ENCODE peak calls at places on chromosomes 1 and 21, in eight cellular contexts. E is T-cell; U is frontal cortex; I is immature natural killer cell; A is NCI-H146; R is nucleus accumbens; L is fibroblast of pulmonary artery; M is stimulated activated CD8-positive, alpha-beta memory T cell treated with anti-CD3 and anti-CD28 coated beads, Interleukin-2, amount 100 ng/mL, for 1 hour. T is an unnamed sample.
A peak's percentile ranks its signal among the peaks of the same experiment; 100 is the strongest.

GRCh38 chr21:26115346-26115745 is 55.2 kb downstream of the APP start:
- DNase-seq in E (no peak), U (no peak), I (no peak), A (peak; percentile 94), R (no peak), L (peak; percentile 70), M (no peak), T (no peak)

GRCh38 chr1:228334226-228334935 is 72.3 kb downstream of the TRIM11 start:
- DNase-seq in E (no peak), U (no peak), I (no peak), A (no peak), R (no peak), L (no peak), M (no peak), T (no peak)

GRCh38 chr21:18499761-18500376 is 96.3 kb upstream of the TMPRSS15 start:
- DNase-seq in E (peak; percentile 17), U (no peak), I (peak; percentile 5), A (peak; percentile 14), R (no peak), L (peak; percentile 56), M (no peak), T (no peak)

GRCh38 chr1:167452483-167452882 is 65.8 kb downstream of the CD247 start:
- DNase-seq in E (no peak), U (no peak), I (no peak), A (no peak), R (no peak), L (no peak), M (no peak), T (no peak)

GRCh38 chr1:17287377-17287776 is 20.6 kb upstream of the PADI4 start:
- DNase-seq in E (no peak), U (no peak), I (no peak), A (no peak), R (no peak), L (peak; percentile 78), M (no peak), T (no peak)

GRCh38 chr1:221150996-221151395 is 271.8 kb downstream of the HLX start:
- DNase-seq in E (no peak), U (no peak), I (no peak), A (no peak), R (no peak), L (no peak), M (no peak), T (no peak)

GRCh38 chr1:228004331-228004871 is 2.4 kb upstream of the WNT3A start:
- DNase-seq in E (no peak), U (no peak), I (no peak), A (peak; percentile 32), R (no peak), L (peak; percentile 27), M (no peak), T (no peak)

GRCh38 chr1:7130127-7130526 is 344.9 kb downstream of the CAMTA1 start:
- DNase-seq in E (no peak), U (no peak), I (no peak), A (no peak), R (no peak), L (no peak), M (no peak), T (no peak)

GRCh38 chr1:46532498-46533178 is 18.8 kb downstream of the KNCN start:
- DNase-seq in E (peak; percentile 46), U (peak; percentile 85), I (peak; percentile 72), A (peak; percentile 62), R (no peak), L (peak; percentile 54), M (peak; percentile 46), T (peak; percentile 64)

GRCh38 chr1:15954316-15954715 is 21.6 kb downstream of the ZBTB17 start:
- DNase-seq in E (no peak), U (no peak), I (no peak), A (no peak), R (no peak), L (no peak), M (no peak), T (no peak)

GRCh38 chr1:159847231-159847630 is 15.2 kb downstream of the VSIG8 start:
- DNase-seq in E (no peak), U (no peak), I (no peak), A (no peak), R (no peak), L (no peak), M (no peak), T (no peak)

GRCh38 chr1:182235952-182236650 is 155.5 kb downstream of the GLUL start:
- DNase-seq in E (no peak), U (no peak), I (no peak), A (peak; percentile 5), R (peak; percentile 21), L (no peak), M (no peak), T (no peak)

GRCh38 chr1:94061513-94062443 is 59.2 kb downstream of the ABCA4 start:
- DNase-seq in E (peak; percentile 6), U (peak; percentile 77), I (peak; percentile 25), A (peak; percentile 11), R (no peak), L (peak; percentile 91), M (no peak), T (no peak)

GRCh38 chr1:206541236-206541833 is 34.0 kb downstream of the RASSF5 start:
- DNase-seq in E (no peak), U (no peak), I (no peak), A (no peak), R (no peak), L (no peak), M (no peak), T (no peak)

T was measured in activated gamma-delta T cell treated with anti-CD3 and anti-CD28 coated beads, Interleukin-2, amount 50 U/mL, for 16 hours.